ENCODE peak calls at places on chromosome 6, in five cellular contexts. B is A549, L is WTC11, V is HepG2, P is GM12878. U is an unnamed sample.

GRCh38 chr6:36717871-36718540 is 20.4 kb downstream of the RAB44 start:
- DNase-seq in B (no peak), V (no peak), P (no peak), L (no peak), U (no peak)

GRCh38 chr6:56004421-56004820 is 129.0 kb upstream of the BMP5 start:
- DNase-seq in V (no peak), P (no peak), B (no peak), L (no peak), U (no peak)

GRCh38 chr6:145547596-145548325 is 187.6 kb downstream of the EPM2A start:
- DNase-seq in B (no peak), P (no peak), L (no peak), V (no peak), U (no peak)

GRCh38 chr6:71107935-71108420 is 151.1 kb upstream of the B3GAT2 start:
- DNase-seq in P (no peak), V (no peak), L (no peak), B (no peak), U (no peak)

GRCh38 chr6:52400316-52401041 is 19.7 kb upstream of the EFHC1 start:
- DNase-seq in P (no peak), V (peak), B (no peak), L (no peak), U (no peak)

GRCh38 chr6:108295676-108296075 is 822 bp downstream of the AFG1L start:
- DNase-seq in V (no peak), P (no peak), B (no peak), L (no peak), U (no peak)

GRCh38 chr6:43855247-43855646 is 85.2 kb downstream of the VEGFA start:
- DNase-seq in V (no peak), L (no peak), P (peak), B (no peak), U (no peak)

GRCh38 chr6:134079406-134079921 is 27.0 kb upstream of the SLC2A12 start:
- DNase-seq in L (no peak), V (no peak), P (no peak), B (no peak), U (no peak)

GRCh38 chr6:3919130-3919628 is 70.0 kb downstream of the FAM50B start:
- DNase-seq in V (no peak), L (no peak), B (no peak), P (no peak), U (no peak)

GRCh38 chr6:4187480-4187879 is 52.1 kb upstream of the ECI2 start:
- DNase-seq in B (no peak), V (no peak), L (no peak), P (no peak), U (no peak)

GRCh38 chr6:149450679-149451360 is 34.0 kb downstream of the ZC3H12D start:
- DNase-seq in V (no peak), B (no peak), P (no peak), L (peak), U (no peak)

GRCh38 chr6:43376551-43376981 is 7.1 kb upstream of the ZNF318 start:
- DNase-seq in V (no peak), P (peak), L (no peak), B (no peak), U (no peak)

GRCh38 chr6:8017276-8017701 is 46.9 kb downstream of the BLOC1S5 start:
- DNase-seq in B (no peak), P (no peak), L (no peak), V (no peak), U (no peak)
- TF ChIP-seq ESRRA in B (no peak), P (no peak), L (no peak), V (no peak), U (no peak)

DNA sequence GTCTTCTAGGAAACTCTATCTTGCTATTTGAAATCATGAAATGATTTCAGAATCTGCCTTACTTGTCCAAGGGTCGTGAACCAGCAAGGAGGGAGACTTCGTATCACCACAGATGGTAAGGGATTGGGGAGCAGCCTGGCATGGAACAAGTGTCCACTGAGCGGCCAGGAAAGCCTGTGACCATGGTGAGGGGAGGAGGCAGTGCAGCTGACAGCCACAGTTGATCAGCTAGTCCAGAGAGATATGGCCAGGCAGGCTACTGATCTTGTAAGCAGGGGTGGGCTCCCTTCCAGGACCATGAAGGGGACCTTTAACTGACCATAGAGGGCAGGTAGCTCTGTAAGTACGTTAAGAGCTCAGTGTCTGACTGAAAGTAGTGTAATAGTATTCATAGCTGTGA is 96.8 kb upstream of the TENT5A start:
- DNase-seq in P (no peak), L (no peak), V (no peak), B (no peak), U (no peak)
- TF ChIP-seq ESRRA in P (no peak), L (no peak), V (no peak), B (no peak), U (no peak)

GRCh38 chr6:11362481-11363018 is 130.1 kb upstream of the NEDD9 start:
- DNase-seq in P (no peak), B (no peak), L (no peak), V (no peak), U (no peak)

GRCh38 chr6:11366183-11366933 is 133.9 kb upstream of the NEDD9 start:
- DNase-seq in L (no peak), V (no peak), B (no peak), P (peak), U (no peak)

GRCh38 chr6:11366934-11367637 is 134.6 kb upstream of the NEDD9 start:
- DNase-seq in L (no peak), V (no peak), P (no peak), B (no peak), U (no peak)

GRCh38 chr6:11363881-11364576 is 131.6 kb upstream of the NEDD9 start:
- DNase-seq in V (no peak), B (no peak), L (no peak), P (no peak), U (no peak)

GRCh38 chr6:11364971-11365397 is 132.5 kb upstream of the NEDD9 start:
- DNase-seq in L (no peak), P (no peak), V (peak), B (no peak), U (no peak)
- TF ChIP-seq ESRRA in L (no peak), P (no peak), V (no peak), B (no peak), U (no peak)

GRCh38 chr6:78597966-78598365 is 269.4 kb upstream of the IRAK1BP1 start:
- DNase-seq in V (no peak), B (no peak), P (no peak), L (no peak), U (no peak)

GRCh38 chr6:78594667-78595051 is 272.7 kb upstream of the IRAK1BP1 start:
- DNase-seq in V (no peak), P (no peak), L (no peak), B (no peak), U (no peak)

GRCh38 chr6:78593898-78594666 is 273.3 kb upstream of the IRAK1BP1 start:
- DNase-seq in L (no peak), P (no peak), B (no peak), V (no peak), U (no peak)

GRCh38 chr6:78599526-78599925 is 267.8 kb upstream of the IRAK1BP1 start:
- DNase-seq in P (no peak), L (no peak), V (no peak), B (no peak), U (no peak)

DNA sequence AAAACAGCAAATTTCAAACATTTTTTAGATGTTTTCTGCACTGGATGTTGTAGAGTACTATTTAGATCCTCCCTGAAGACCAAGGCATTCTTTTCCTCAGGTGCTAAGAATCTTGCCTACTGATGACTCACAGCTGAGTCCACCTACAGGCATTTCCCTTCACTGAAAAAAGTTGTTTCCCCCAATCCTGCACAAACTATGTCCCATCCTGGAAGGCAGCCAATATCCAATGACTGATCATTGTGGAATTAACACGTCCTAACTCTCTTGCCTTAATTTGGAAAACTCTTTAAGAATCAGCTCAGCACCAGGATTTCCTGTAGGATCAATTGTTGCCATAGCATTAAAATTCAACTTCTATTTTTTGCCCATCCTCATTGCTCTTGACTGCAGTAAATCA is 268.4 kb upstream of the IRAK1BP1 start:
- DNase-seq in V (no peak), B (peak), P (no peak), L (no peak), U (no peak)
- TF ChIP-seq ESRRA in V (no peak), B (no peak), P (no peak), L (no peak), U (no peak)

GRCh38 chr6:143529095-143529494 is 17.6 kb upstream of the FUCA2 start:
- DNase-seq in V (no peak), B (no peak), P (no peak), L (no peak), U (no peak)

GRCh38 chr6:143527677-143528076 is 16.2 kb upstream of the FUCA2 start:
- DNase-seq in L (no peak), B (no peak), V (no peak), P (no peak), U (no peak)

GRCh38 chr6:143531720-143532504 is 20.4 kb upstream of the FUCA2 start:
- DNase-seq in B (no peak), L (no peak), P (no peak), V (no peak), U (no peak)

DNA sequence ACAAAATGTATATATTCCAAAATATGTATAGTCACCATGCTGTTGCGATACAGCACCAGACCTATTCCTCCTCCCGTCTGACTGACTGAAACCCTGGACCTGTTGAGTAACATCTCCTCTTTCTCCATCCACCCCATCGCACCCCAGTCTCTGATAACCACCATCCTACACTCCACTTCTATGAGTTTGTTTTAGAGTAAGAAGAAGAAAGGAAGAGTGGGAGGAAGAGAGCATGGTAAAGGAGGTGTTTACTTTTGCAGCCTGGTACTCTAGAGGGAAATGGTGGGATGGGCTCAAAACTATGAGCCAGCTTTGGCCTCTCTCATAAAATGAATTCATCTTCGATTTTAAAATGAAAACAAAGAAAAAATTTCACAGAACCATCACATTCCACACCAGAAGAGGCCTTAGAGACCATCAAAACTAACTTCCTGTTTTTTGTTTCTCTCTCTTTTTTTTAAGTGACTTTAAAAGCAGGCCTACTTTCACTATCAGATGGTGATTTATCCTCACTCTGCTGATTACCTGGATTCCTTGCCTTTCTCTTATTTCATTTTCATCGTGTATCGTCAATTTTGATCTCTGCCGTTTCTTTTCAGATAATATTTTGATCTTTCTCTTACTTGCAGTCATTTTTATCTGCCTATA is 16.8 kb upstream of the FUCA2 start:
- DNase-seq in L (no peak), B (no peak), P (no peak), V (no peak), U (no peak)
- TF ChIP-seq ESRRA in L (no peak), B (no peak), P (no peak), V (no peak), U (no peak)

GRCh38 chr6:88050140-88050818 is 2.6 kb downstream of the SPACA1 start:
- DNase-seq in B (no peak), V (no peak), P (no peak), L (no peak), U (no peak)

GRCh38 chr6:88044530-88044929 is 3.1 kb upstream of the SPACA1 start:
- DNase-seq in V (no peak), B (no peak), P (no peak), L (no peak), U (no peak)

GRCh38 chr6:88045521-88046136 is 2.0 kb upstream of the SPACA1 start:
- DNase-seq in V (no peak), L (no peak), P (no peak), B (no peak), U (no peak)

GRCh38 chr6:88047510-88048150 is at the start of gene SPACA1:
- DNase-seq in B (no peak), P (no peak), V (no peak), L (peak), U (no peak)

DNA sequence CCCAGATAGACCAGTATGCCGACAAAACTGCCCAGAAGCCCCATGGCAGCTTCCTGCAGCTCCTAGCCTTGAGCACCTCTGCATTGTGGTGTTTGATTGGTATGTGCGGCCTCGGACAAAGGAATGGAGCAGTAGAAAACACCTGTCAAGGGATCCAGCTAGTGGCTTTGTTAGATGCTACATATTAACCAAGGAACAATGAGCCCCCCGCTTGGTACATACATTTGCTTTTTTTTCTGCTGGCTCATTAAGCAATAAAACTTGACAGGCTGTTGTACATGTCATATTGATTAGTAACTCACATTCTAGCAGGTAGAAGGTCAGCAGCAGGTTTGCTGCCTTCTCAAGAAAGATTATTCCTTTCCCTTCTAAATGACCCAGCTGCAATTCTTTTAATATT is 915 bp downstream of the SPACA1 start:
- DNase-seq in L (no peak), P (no peak), B (no peak), V (no peak), U (no peak)
- TF ChIP-seq ESRRA in L (no peak), P (no peak), B (no peak), V (no peak), U (no peak)

DNA sequence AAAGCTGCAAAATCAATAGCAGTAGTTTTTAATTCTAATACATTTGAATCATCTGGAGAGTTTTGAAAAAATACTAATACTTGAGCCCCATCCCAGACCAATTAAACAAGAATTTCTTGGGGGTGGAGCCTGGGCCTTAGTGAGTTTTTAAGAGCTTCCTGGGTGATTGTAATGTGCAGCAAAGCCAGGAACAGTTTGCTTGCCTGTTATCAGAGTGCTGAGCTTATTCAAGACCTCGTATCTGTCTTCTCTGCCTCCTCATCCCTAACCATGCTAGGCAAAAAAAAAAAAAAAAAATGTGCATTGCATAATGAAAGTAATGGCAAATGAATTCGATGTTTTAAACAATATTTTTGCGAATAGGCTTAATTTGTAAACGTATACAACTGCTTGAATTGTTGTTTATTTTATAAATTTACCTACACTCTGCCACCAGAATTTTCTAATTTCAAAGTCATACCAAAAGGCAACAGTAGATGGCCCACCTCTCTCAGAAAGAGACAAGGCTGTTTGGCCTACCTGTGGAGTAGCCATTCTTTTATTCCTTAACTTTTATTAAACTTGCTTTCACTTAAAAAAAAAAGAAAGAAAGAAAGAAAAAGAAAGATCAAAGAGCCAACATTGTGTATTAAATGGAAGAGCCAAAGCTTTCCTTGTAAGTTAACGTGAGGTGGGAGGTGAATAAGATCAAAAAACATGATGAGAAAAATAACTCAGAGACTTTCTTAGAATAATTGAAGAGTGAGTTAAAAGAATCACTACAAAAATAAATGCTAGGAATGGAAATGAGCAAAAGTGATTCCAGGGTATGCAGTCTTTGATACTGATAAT is 36.2 kb upstream of the MYB start:
- DNase-seq in P (no peak), B (no peak), L (no peak), V (peak), U (peak)
- TF ChIP-seq ESRRA in P (no peak), B (no peak), L (no peak), V (no peak), U (no peak)

DNA sequence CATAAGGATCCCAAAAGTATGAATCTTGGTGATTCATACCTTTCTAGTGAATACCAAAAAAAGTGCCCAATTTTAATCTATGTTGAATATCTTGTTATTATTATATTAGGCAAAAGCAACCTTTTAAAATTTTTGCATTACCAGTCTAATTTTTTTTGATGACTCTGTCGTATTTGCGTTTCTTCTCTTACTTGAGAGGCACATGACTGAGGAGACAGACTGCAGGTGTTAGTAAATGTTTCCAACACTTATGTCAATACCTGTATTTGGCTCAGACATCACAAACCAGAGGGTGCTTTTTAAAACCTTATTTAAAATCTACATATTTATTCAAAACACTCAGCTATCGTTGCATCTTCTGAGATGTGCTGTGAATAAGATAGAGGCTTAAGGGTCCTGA is 27.1 kb downstream of the ID4 start:
- DNase-seq in B (no peak), V (no peak), L (no peak), P (no peak), U (no peak)
- TF ChIP-seq ESRRA in B (no peak), V (no peak), L (no peak), P (no peak), U (no peak)

U was measured in K562.